ENCODE peak calls at places on chromosomes 12 and 14, in six cellular contexts. One of them, this sample, is unnamed.

GRCh38 chr14:60653388-60653690 is 4.1 kb upstream of the SIX1 start:
- DNase-seq in mesothelial cell of epicardium: no peak
- DNase-seq in GM12865: no peak
- DNase-seq in AG04450: no peak
- DNase-seq in uterus: no peak
- DNase-seq in fibroblast of the aortic adventitia: no peak
- DNase-seq in this sample: no peak

GRCh38 chr12:132269266-132269968 is 60.0 kb downstream of the GALNT9 start:
- DNase-seq in mesothelial cell of epicardium: no peak
- DNase-seq in GM12865: no peak
- DNase-seq in AG04450: no peak
- DNase-seq in uterus: no peak
- DNase-seq in fibroblast of the aortic adventitia: no peak
- DNase-seq in this sample: no peak

GRCh38 chr12:27777141-27777540 is 2.9 kb upstream of the KLHL42 start:
- DNase-seq in mesothelial cell of epicardium: no peak
- DNase-seq in GM12865: no peak
- DNase-seq in AG04450: no peak
- DNase-seq in uterus: no peak
- DNase-seq in fibroblast of the aortic adventitia: no peak
- DNase-seq in this sample: no peak

GRCh38 chr12:42023733-42024494 is 120.8 kb downstream of the GXYLT1 start:
- DNase-seq in mesothelial cell of epicardium: peak
- DNase-seq in GM12865: peak
- DNase-seq in AG04450: peak
- DNase-seq in uterus: peak
- DNase-seq in fibroblast of the aortic adventitia: peak
- DNase-seq in this sample: peak

GRCh38 chr12:69435644-69436043 is 34.5 kb upstream of the FRS2 start:
- DNase-seq in mesothelial cell of epicardium: no peak
- DNase-seq in GM12865: no peak
- DNase-seq in AG04450: no peak
- DNase-seq in uterus: no peak
- DNase-seq in fibroblast of the aortic adventitia: peak
- DNase-seq in this sample: no peak

GRCh38 chr12:122348505-122348904 is 74.0 kb downstream of the CLIP1 start:
- DNase-seq in mesothelial cell of epicardium: no peak
- DNase-seq in GM12865: no peak
- DNase-seq in AG04450: no peak
- DNase-seq in uterus: no peak
- DNase-seq in fibroblast of the aortic adventitia: no peak
- DNase-seq in this sample: no peak

GRCh38 chr12:89782807-89783206 is 74.2 kb upstream of the ATP2B1 start:
- DNase-seq in mesothelial cell of epicardium: no peak
- DNase-seq in GM12865: no peak
- DNase-seq in AG04450: no peak
- DNase-seq in uterus: no peak
- DNase-seq in fibroblast of the aortic adventitia: no peak
- DNase-seq in this sample: no peak

GRCh38 chr12:47819902-47820630 is at the start of gene HDAC7:
- DNase-seq in mesothelial cell of epicardium: peak
- DNase-seq in GM12865: peak
- DNase-seq in AG04450: no peak
- DNase-seq in uterus: peak
- DNase-seq in fibroblast of the aortic adventitia: peak
- DNase-seq in this sample: peak

GRCh38 chr14:73634333-73634833 is 10.4 kb upstream of the DNAL1 start:
- DNase-seq in mesothelial cell of epicardium: peak
- DNase-seq in GM12865: peak
- DNase-seq in AG04450: no peak
- DNase-seq in uterus: peak
- DNase-seq in fibroblast of the aortic adventitia: no peak
- DNase-seq in this sample: peak

GRCh38 chr12:67651380-67651695 is 2.8 kb downstream of the DYRK2 start:
- DNase-seq in mesothelial cell of epicardium: no peak
- DNase-seq in GM12865: peak
- DNase-seq in AG04450: no peak
- DNase-seq in uterus: no peak
- DNase-seq in fibroblast of the aortic adventitia: peak
- DNase-seq in this sample: no peak

GRCh38 chr14:67335781-67336180 is 23.8 kb downstream of the ATP6V1D start:
- DNase-seq in mesothelial cell of epicardium: no peak
- DNase-seq in GM12865: peak
- DNase-seq in AG04450: no peak
- DNase-seq in uterus: no peak
- DNase-seq in fibroblast of the aortic adventitia: peak
- DNase-seq in this sample: no peak

GRCh38 chr12:93813972-93814821 is 137.0 kb downstream of the CRADD start:
- DNase-seq in mesothelial cell of epicardium: no peak
- DNase-seq in GM12865: peak
- DNase-seq in AG04450: peak
- DNase-seq in uterus: peak
- DNase-seq in fibroblast of the aortic adventitia: peak
- DNase-seq in this sample: no peak

GRCh38 chr12:92019491-92020277 is 126.0 kb downstream of the BTG1 start:
- DNase-seq in mesothelial cell of epicardium: no peak
- DNase-seq in GM12865: no peak
- DNase-seq in AG04450: no peak
- DNase-seq in uterus: no peak
- DNase-seq in fibroblast of the aortic adventitia: no peak
- DNase-seq in this sample: no peak

GRCh38 chr14:71187633-71188356 is 280.5 kb downstream of the PCNX1 start:
- DNase-seq in mesothelial cell of epicardium: no peak
- DNase-seq in GM12865: no peak
- DNase-seq in AG04450: no peak
- DNase-seq in uterus: no peak
- DNase-seq in fibroblast of the aortic adventitia: no peak
- DNase-seq in this sample: no peak

GRCh38 chr12:50232771-50233209 is 50.5 kb downstream of the LIMA1 start:
- DNase-seq in mesothelial cell of epicardium: no peak
- DNase-seq in GM12865: no peak
- DNase-seq in AG04450: no peak
- DNase-seq in uterus: no peak
- DNase-seq in fibroblast of the aortic adventitia: peak
- DNase-seq in this sample: no peak

GRCh38 chr12:6792522-6793201 is 3.3 kb downstream of the CD4 start:
- DNase-seq in mesothelial cell of epicardium: peak
- DNase-seq in GM12865: peak
- DNase-seq in AG04450: no peak
- DNase-seq in uterus: no peak
- DNase-seq in fibroblast of the aortic adventitia: no peak
- DNase-seq in this sample: no peak

GRCh38 chr14:42806909-42807315 is 1200.2 kb downstream of the LRFN5 start:
- DNase-seq in mesothelial cell of epicardium: no peak
- DNase-seq in GM12865: no peak
- DNase-seq in AG04450: peak
- DNase-seq in uterus: no peak
- DNase-seq in fibroblast of the aortic adventitia: peak
- DNase-seq in this sample: no peak

DNA sequence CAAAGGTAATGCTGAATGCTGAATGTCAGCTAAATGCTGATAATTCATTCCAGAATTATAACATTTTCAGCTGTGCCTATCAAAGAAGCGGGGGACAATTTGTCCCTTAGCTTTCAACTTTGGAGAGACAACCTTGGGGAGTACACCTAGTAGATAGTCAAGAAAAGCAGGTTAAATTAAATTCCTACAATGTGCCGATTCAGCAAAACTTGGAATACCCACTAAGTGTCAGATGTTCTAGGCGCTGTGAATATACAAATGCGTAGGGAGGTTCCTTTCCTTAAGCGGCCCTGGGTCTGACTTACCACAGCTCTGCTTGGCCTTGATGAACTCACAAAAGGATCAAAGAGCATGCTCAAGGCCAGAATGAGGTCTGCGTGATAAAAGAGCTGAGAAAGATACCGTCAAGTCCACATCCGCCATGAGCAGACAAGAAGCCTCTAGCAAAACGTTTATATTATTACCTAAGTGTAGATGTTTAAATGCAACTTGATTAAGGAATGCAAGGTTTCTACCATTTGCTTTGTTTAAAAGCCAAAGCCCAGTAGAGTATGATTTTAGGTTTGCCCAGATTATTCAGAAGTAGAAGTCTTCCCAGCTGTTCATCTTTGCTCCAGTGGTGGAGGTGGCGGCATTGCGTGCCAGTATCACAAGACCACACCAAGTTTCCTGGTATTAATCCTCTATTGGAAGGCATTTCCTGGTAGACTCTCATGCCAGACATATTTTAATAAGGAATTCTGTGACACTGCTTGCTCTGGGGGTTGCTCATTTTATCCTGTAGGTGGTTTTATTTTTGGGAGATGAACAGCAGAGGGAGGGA is 368.6 kb downstream of the DPF3 start:
- DNase-seq in mesothelial cell of epicardium: no peak
- DNase-seq in GM12865: no peak
- DNase-seq in AG04450: no peak
- DNase-seq in uterus: no peak
- DNase-seq in fibroblast of the aortic adventitia: peak
- DNase-seq in this sample: no peak
- TF ChIP-seq CTCF in mesothelial cell of epicardium: no peak
- TF ChIP-seq CTCF in GM12865: no peak
- TF ChIP-seq CTCF in AG04450: peak
- TF ChIP-seq CTCF in uterus: no peak
- TF ChIP-seq CTCF in fibroblast of the aortic adventitia: no peak
- TF ChIP-seq CTCF in this sample: no peak

DNA sequence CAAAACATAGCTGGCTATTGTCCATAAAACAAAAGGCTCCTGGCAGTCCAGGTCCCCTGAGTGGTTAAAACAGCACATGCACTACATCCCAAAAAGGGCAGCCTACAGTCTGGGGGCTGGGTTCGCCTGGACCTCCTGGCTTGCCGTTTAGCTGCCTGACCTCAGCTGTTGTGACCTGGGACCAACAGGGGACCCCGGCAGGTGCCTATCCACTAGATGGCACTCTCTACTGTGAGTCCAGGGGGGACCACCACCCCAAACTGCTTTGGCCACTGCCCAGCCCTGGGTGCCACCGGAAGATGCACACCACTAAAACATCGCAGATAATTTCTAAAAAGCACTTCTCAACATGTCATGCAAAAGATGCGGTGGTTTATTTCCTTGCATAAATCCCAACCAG is 2.9 kb upstream of the RTL1 start:
- DNase-seq in mesothelial cell of epicardium: no peak
- DNase-seq in GM12865: no peak
- DNase-seq in AG04450: no peak
- DNase-seq in uterus: no peak
- DNase-seq in fibroblast of the aortic adventitia: no peak
- DNase-seq in this sample: no peak
- TF ChIP-seq CTCF in mesothelial cell of epicardium: no peak
- TF ChIP-seq CTCF in GM12865: no peak
- TF ChIP-seq CTCF in AG04450: peak
- TF ChIP-seq CTCF in uterus: no peak
- TF ChIP-seq CTCF in fibroblast of the aortic adventitia: no peak
- TF ChIP-seq CTCF in this sample: peak

GRCh38 chr12:3882896-3883564 is 9.8 kb upstream of the PARP11 start:
- DNase-seq in mesothelial cell of epicardium: no peak
- DNase-seq in GM12865: peak
- DNase-seq in AG04450: no peak
- DNase-seq in uterus: no peak
- DNase-seq in fibroblast of the aortic adventitia: peak
- DNase-seq in this sample: no peak
- TF ChIP-seq CTCF in mesothelial cell of epicardium: no peak
- TF ChIP-seq CTCF in GM12865: peak
- TF ChIP-seq CTCF in AG04450: no peak
- TF ChIP-seq CTCF in uterus: no peak
- TF ChIP-seq CTCF in fibroblast of the aortic adventitia: peak
- TF ChIP-seq CTCF in this sample: peak

GRCh38 chr12:45655753-45656152 is 73.8 kb upstream of the ARID2 start:
- DNase-seq in mesothelial cell of epicardium: no peak
- DNase-seq in GM12865: no peak
- DNase-seq in AG04450: no peak
- DNase-seq in uterus: no peak
- DNase-seq in fibroblast of the aortic adventitia: no peak
- DNase-seq in this sample: no peak

GRCh38 chr12:45658066-45658465 is 71.4 kb upstream of the ARID2 start:
- DNase-seq in mesothelial cell of epicardium: no peak
- DNase-seq in GM12865: no peak
- DNase-seq in AG04450: no peak
- DNase-seq in uterus: no peak
- DNase-seq in fibroblast of the aortic adventitia: no peak
- DNase-seq in this sample: no peak

GRCh38 chr12:45651029-45651428 is 78.5 kb upstream of the ARID2 start:
- DNase-seq in mesothelial cell of epicardium: no peak
- DNase-seq in GM12865: no peak
- DNase-seq in AG04450: no peak
- DNase-seq in uterus: no peak
- DNase-seq in fibroblast of the aortic adventitia: no peak
- DNase-seq in this sample: no peak

GRCh38 chr12:45654002-45654401 is 75.5 kb upstream of the ARID2 start:
- DNase-seq in mesothelial cell of epicardium: no peak
- DNase-seq in GM12865: no peak
- DNase-seq in AG04450: no peak
- DNase-seq in uterus: no peak
- DNase-seq in fibroblast of the aortic adventitia: no peak
- DNase-seq in this sample: no peak

GRCh38 chr12:45655186-45655585 is 74.3 kb upstream of the ARID2 start:
- DNase-seq in mesothelial cell of epicardium: no peak
- DNase-seq in GM12865: peak
- DNase-seq in AG04450: no peak
- DNase-seq in uterus: no peak
- DNase-seq in fibroblast of the aortic adventitia: no peak
- DNase-seq in this sample: no peak
- TF ChIP-seq CTCF in mesothelial cell of epicardium: no peak
- TF ChIP-seq CTCF in GM12865: no peak
- TF ChIP-seq CTCF in AG04450: peak
- TF ChIP-seq CTCF in uterus: no peak
- TF ChIP-seq CTCF in fibroblast of the aortic adventitia: no peak
- TF ChIP-seq CTCF in this sample: no peak

GRCh38 chr12:3201741-3202500 is 124.7 kb downstream of the TSPAN9 start:
- DNase-seq in mesothelial cell of epicardium: no peak
- DNase-seq in GM12865: no peak
- DNase-seq in AG04450: no peak
- DNase-seq in uterus: no peak
- DNase-seq in fibroblast of the aortic adventitia: no peak
- DNase-seq in this sample: no peak
- TF ChIP-seq CTCF in mesothelial cell of epicardium: no peak
- TF ChIP-seq CTCF in GM12865: no peak
- TF ChIP-seq CTCF in AG04450: no peak
- TF ChIP-seq CTCF in uterus: no peak
- TF ChIP-seq CTCF in fibroblast of the aortic adventitia: no peak
- TF ChIP-seq CTCF in this sample: no peak

This sample was measured in progenitor cell of endocrine pancreas.